ENCODE peak calls at places on chromosomes 2 and 18, in eight cellular contexts. Q is DMS153, D is T-helper 2 cell, C is EL, S is mesenchymal stem cell, B is NAMALWA, E is activated T-cell treated with anti-CD3 and anti-CD28 coated beads for 1 hour, R is ELR. X is an unnamed sample.

GRCh38 chr18:75607701-75608100 is 180.2 kb upstream of the SMIM21 start:
- DNase-seq in S (no peak), E (no peak), C (no peak), D (no peak), B (no peak), Q (no peak), R (no peak), X (no peak)

GRCh38 chr2:133418671-133419070 is 149.6 kb downstream of the NCKAP5 start:
- DNase-seq in Q (no peak), E (no peak), D (no peak), S (peak), R (no peak), B (no peak), C (peak), X (no peak)

GRCh38 chr2:231182500-231182899 is 15.9 kb upstream of the ARMC9 start:
- DNase-seq in Q (no peak), B (no peak), S (no peak), D (no peak), C (no peak), R (peak), E (no peak), X (no peak)

GRCh38 chr2:11050565-11050964 is 104.7 kb upstream of the SLC66A3 start:
- DNase-seq in D (no peak), S (no peak), Q (no peak), C (no peak), E (no peak), R (no peak), B (no peak), X (no peak)

GRCh38 chr2:40310303-40310702 is 141.6 kb downstream of the SLC8A1 start:
- DNase-seq in S (no peak), B (no peak), D (no peak), C (no peak), E (no peak), R (no peak), Q (no peak), X (no peak)

GRCh38 chr2:98911376-98912154 is 24.5 kb downstream of the CRACDL start:
- DNase-seq in E (no peak), C (peak), D (no peak), S (no peak), B (no peak), Q (no peak), R (no peak), X (no peak)

GRCh38 chr2:18153741-18154140 is 275.3 kb downstream of the KCNS3 start:
- DNase-seq in Q (no peak), R (no peak), E (no peak), B (no peak), S (no peak), D (no peak), C (no peak), X (no peak)

GRCh38 chr18:10406172-10406663 is 48.2 kb upstream of the APCDD1 start:
- DNase-seq in E (no peak), B (no peak), Q (no peak), R (no peak), D (no peak), S (no peak), C (no peak), X (peak)

GRCh38 chr2:222819722-222820333 is 41.0 kb upstream of the ACSL3 start:
- DNase-seq in Q (no peak), C (peak), S (peak), E (no peak), B (no peak), R (peak), D (no peak), X (no peak)

GRCh38 chr2:196239622-196240587 is 68.5 kb upstream of the STK17B start:
- DNase-seq in S (peak), E (peak), Q (peak), B (peak), D (peak), R (peak), C (peak), X (peak)

GRCh38 chr2:163182764-163183354 is 344.3 kb upstream of the KCNH7 start:
- DNase-seq in Q (no peak), B (peak), E (no peak), S (peak), C (peak), D (no peak), R (peak), X (peak)

GRCh38 chr18:22020127-22020866 is 149.1 kb upstream of the GATA6 start:
- DNase-seq in E (no peak), S (no peak), R (no peak), Q (no peak), C (no peak), D (no peak), B (no peak), X (no peak)

GRCh38 chr2:108825736-108826135 is 39.2 kb downstream of the CCDC138 start:
- DNase-seq in C (no peak), R (peak), D (no peak), B (no peak), E (no peak), Q (no peak), S (no peak), X (no peak)

GRCh38 chr2:182360012-182360662 is 66.7 kb downstream of the PDE1A start:
- DNase-seq in B (no peak), S (peak), R (no peak), E (no peak), Q (no peak), D (no peak), C (peak), X (no peak)

GRCh38 chr2:232389327-232389726 is 10.8 kb downstream of the ALPP start:
- DNase-seq in S (peak), E (no peak), D (no peak), R (peak), B (no peak), Q (no peak), C (peak), X (no peak)

GRCh38 chr2:24228470-24228869 is 53.6 kb downstream of the FAM228A start:
- DNase-seq in Q (peak), E (no peak), S (no peak), B (peak), R (peak), D (no peak), C (no peak), X (peak)

GRCh38 chr2:8487461-8487932 is 194.4 kb upstream of the ID2 start:
- DNase-seq in S (no peak), R (no peak), E (no peak), C (no peak), Q (no peak), B (no peak), D (no peak), X (peak)

GRCh38 chr2:230891509-230891908 is 26.8 kb downstream of the ITM2C start:
- DNase-seq in S (no peak), B (no peak), Q (no peak), D (no peak), R (no peak), E (no peak), C (no peak), X (no peak)

GRCh38 chr18:28735731-28736130 is 558.8 kb upstream of the CDH2 start:
- DNase-seq in D (no peak), C (peak), E (no peak), S (peak), Q (no peak), R (peak), B (no peak), X (no peak)

GRCh38 chr2:25073914-25074313 is 32.0 kb downstream of the EFR3B start:
- DNase-seq in B (no peak), E (no peak), S (no peak), D (no peak), R (no peak), C (no peak), Q (no peak), X (no peak)

GRCh38 chr2:119545076-119545475 is 827 bp downstream of the CFAP221 start:
- DNase-seq in E (no peak), R (no peak), B (no peak), D (no peak), Q (no peak), S (peak), C (no peak), X (no peak)

GRCh38 chr2:25375989-25376545 is 34.3 kb upstream of the DNMT3A start:
- DNase-seq in B (no peak), D (no peak), S (no peak), C (no peak), E (no peak), R (no peak), Q (no peak), X (no peak)

GRCh38 chr2:112048887-112049286 is 6.2 kb upstream of the TMEM87B start:
- DNase-seq in R (peak), S (peak), C (peak), E (no peak), D (no peak), B (peak), Q (peak), X (peak)

GRCh38 chr2:27494944-27495554 is at the start of gene FNDC4:
- DNase-seq in S (peak), R (peak), Q (no peak), E (no peak), C (peak), D (no peak), B (no peak), X (peak)

GRCh38 chr2:233414777-233415570 is 60.7 kb downstream of the DGKD start:
- DNase-seq in R (peak), D (no peak), E (no peak), B (no peak), C (peak), Q (no peak), S (no peak), X (no peak)

GRCh38 chr2:1614564-1614963 is 129.8 kb downstream of the PXDN start:
- DNase-seq in R (no peak), Q (no peak), C (no peak), S (no peak), B (peak), E (no peak), D (no peak), X (peak)

GRCh38 chr2:185161701-185162100 is 563.4 kb downstream of the ZNF804A start:
- DNase-seq in D (no peak), C (no peak), B (no peak), Q (no peak), R (no peak), E (no peak), S (no peak), X (no peak)

GRCh38 chr2:85920810-85921545 is 32.2 kb upstream of the ST3GAL5 start:
- DNase-seq in Q (no peak), C (peak), D (no peak), E (no peak), S (peak), R (peak), B (no peak), X (no peak)

GRCh38 chr2:59776726-59777008 is 776.8 kb downstream of the BCL11A start:
- DNase-seq in S (no peak), D (no peak), B (no peak), E (no peak), R (no peak), Q (no peak), C (no peak), X (no peak)

GRCh38 chr18:43022874-43023273 is 92.6 kb downstream of the RIT2 start:
- DNase-seq in Q (no peak), R (no peak), E (no peak), B (no peak), C (no peak), S (no peak), D (no peak), X (no peak)

GRCh38 chr18:48611196-48611595 is 72.4 kb downstream of the CTIF start:
- DNase-seq in D (no peak), B (no peak), E (no peak), R (no peak), Q (no peak), S (no peak), C (no peak), X (no peak)

GRCh38 chr2:64750001-64750816 is 96.5 kb upstream of the SERTAD2 start:
- DNase-seq in E (peak), B (peak), C (peak), S (peak), Q (no peak), R (peak), D (peak), X (peak)

GRCh38 chr2:173079968-173080860 is 4.6 kb downstream of the MAP3K20 start:
- DNase-seq in Q (no peak), C (peak), D (no peak), E (no peak), B (no peak), S (peak), R (peak), X (no peak)

GRCh38 chr2:36530983-36531354 is 67.0 kb downstream of the FEZ2 start:
- DNase-seq in B (no peak), D (no peak), E (no peak), R (no peak), Q (no peak), C (no peak), S (peak), X (peak)

GRCh38 chr2:152730591-152731333 is 12.3 kb downstream of the ARL6IP6 start:
- DNase-seq in C (no peak), R (no peak), E (no peak), Q (no peak), S (peak), B (no peak), D (no peak), X (no peak)

X was measured in GM23338.